ENCODE peak calls at places on chromosomes 3 and 15, in nine cellular contexts. X is Panc1, E is dorsolateral prefrontal cortex, T is smooth muscle cell of the brain vasculature, F is tibial artery, R is brain pericyte, K is pancreas, Y is posterior vena cava, M is Kasumi-1. Q is an unnamed sample.

GRCh38 chr3:169297214-169297613 is 366.3 kb downstream of the MECOM start:
- DNase-seq in X (no peak), E (no peak), T (no peak), F (no peak), R (no peak), K (no peak), Y (no peak), M (no peak), Q (no peak)

GRCh38 chr3:196996454-196997265 is 28.0 kb upstream of the PIGZ start:
- DNase-seq in X (no peak), E (no peak), T (no peak), F (peak; percentile 59), R (no peak), K (peak; percentile 19), Y (peak; percentile 65), M (no peak), Q (peak; percentile 52)

GRCh38 chr3:138947303-138948121 is 495 bp downstream of the FOXL2NB start:
- DNase-seq in X (no peak), E (no peak), T (no peak), F (no peak), R (no peak), K (no peak), Y (no peak), M (no peak), Q (no peak)

GRCh38 chr3:158742861-158743260 is 10.6 kb upstream of the RARRES1 start:
- DNase-seq in X (no peak), E (no peak), T (no peak), F (no peak), R (no peak), K (no peak), Y (no peak), M (no peak), Q (no peak)

GRCh38 chr15:73716417-73716816 is 32.2 kb downstream of the CD276 start:
- DNase-seq in X (no peak), E (no peak), T (no peak), F (no peak), R (no peak), K (no peak), Y (no peak), M (no peak), Q (no peak)

GRCh38 chr15:42832577-42832976 is 88.0 kb downstream of the TTBK2 start:
- DNase-seq in X (no peak), E (no peak), T (no peak), F (no peak), R (no peak), K (no peak), Y (no peak), M (no peak), Q (no peak)

GRCh38 chr15:25182736-25183445 is 228.1 kb downstream of the SNRPN start:
- DNase-seq in X (no peak), E (no peak), T (no peak), F (peak; percentile 20), R (no peak), K (peak; percentile 27), Y (peak; percentile 62), M (no peak), Q (peak; percentile 40)

GRCh38 chr15:92882697-92883642 is 17.2 kb upstream of the CHD2 start:
- DNase-seq in X (no peak), E (peak; percentile 14), T (no peak), F (peak; percentile 68), R (no peak), K (peak; percentile 81), Y (peak; percentile 84), M (peak; percentile 97), Q (no peak)

GRCh38 chr3:44926172-44926571 is 49.8 kb downstream of the ZDHHC3 start:
- DNase-seq in X (no peak), E (no peak), T (no peak), F (no peak), R (no peak), K (no peak), Y (no peak), M (no peak), Q (peak; percentile 39)

Q was measured in sigmoid colon.